ENCODE peak calls at places on chromosomes 3 and 15, in four cellular contexts. M is effector memory CD4-positive, alpha-beta T cell; H is endodermal cell; E is CD4-positive, CD25-positive, alpha-beta regulatory T cell. C is an unnamed sample.

GRCh38 chr3:2261747-2262146 is 163.1 kb downstream of the CNTN4 start:
- DNase-seq in M (no peak), H (no peak), E (no peak), C (no peak)

GRCh38 chr3:30586806-30587486 is 19.5 kb upstream of the TGFBR2 start:
- DNase-seq in M (no peak), E (no peak), H (no peak), C (no peak)

GRCh38 chr15:72136170-72137051 is 18.2 kb downstream of the SENP8 start:
- DNase-seq in H (no peak), M (no peak), E (no peak), C (no peak)

GRCh38 chr3:152011812-152012735 is 138.6 kb downstream of the SUCNR1 start:
- DNase-seq in H (no peak), E (no peak), M (no peak), C (no peak)

GRCh38 chr3:78645628-78646310 is 1122.0 kb downstream of the ROBO1 start:
- DNase-seq in M (no peak), H (no peak), E (peak), C (no peak)

GRCh38 chr3:35946857-35947514 is 307.7 kb downstream of the ARPP21 start:
- DNase-seq in M (no peak), H (no peak), E (no peak), C (no peak)

GRCh38 chr15:73633991-73634495 is 854 bp upstream of the NPTN start:
- DNase-seq in H (no peak), M (no peak), E (no peak), C (no peak)

GRCh38 chr3:130760922-130761321 is 14.3 kb upstream of the PIK3R4 start:
- DNase-seq in H (no peak), E (no peak), M (no peak), C (no peak)

GRCh38 chr3:122415104-122415744 is 638 bp downstream of the WDR5B start:
- DNase-seq in E (peak), H (peak), M (peak), C (peak)

GRCh38 chr15:70354260-70354894 is 256.7 kb upstream of the TLE3 start:
- DNase-seq in M (no peak), E (no peak), H (no peak), C (no peak)

GRCh38 chr3:40593351-40593750 is 68.6 kb downstream of the ZNF621 start:
- DNase-seq in H (no peak), M (no peak), E (no peak), C (no peak)

GRCh38 chr3:138348107-138348949 is at the start of gene MRAS:
- DNase-seq in M (no peak), E (peak), H (peak), C (peak)

GRCh38 chr15:43209059-43209824 is 11.6 kb downstream of the EPB42 start:
- DNase-seq in M (no peak), E (no peak), H (peak), C (no peak)

GRCh38 chr3:56383092-56383491 is 85.2 kb downstream of the ERC2 start:
- DNase-seq in E (no peak), M (no peak), H (no peak), C (no peak)

GRCh38 chr3:166171695-166172094 is 334.5 kb upstream of the BCHE start:
- DNase-seq in H (no peak), E (no peak), M (no peak), C (no peak)

GRCh38 chr3:65436580-65436979 is 602.1 kb downstream of the MAGI1 start:
- DNase-seq in E (no peak), H (peak), M (no peak), C (no peak)

GRCh38 chr3:44454258-44454657 is 23.2 kb downstream of the ZNF445 start:
- DNase-seq in E (no peak), H (no peak), M (no peak), C (no peak)

GRCh38 chr3:100032262-100032661 is 82.0 kb downstream of the FILIP1L start:
- DNase-seq in M (no peak), E (no peak), H (no peak), C (no peak)

GRCh38 chr3:52520716-52521487 is 12.8 kb downstream of the NT5DC2 start:
- DNase-seq in H (no peak), E (no peak), M (no peak), C (no peak)

DNA sequence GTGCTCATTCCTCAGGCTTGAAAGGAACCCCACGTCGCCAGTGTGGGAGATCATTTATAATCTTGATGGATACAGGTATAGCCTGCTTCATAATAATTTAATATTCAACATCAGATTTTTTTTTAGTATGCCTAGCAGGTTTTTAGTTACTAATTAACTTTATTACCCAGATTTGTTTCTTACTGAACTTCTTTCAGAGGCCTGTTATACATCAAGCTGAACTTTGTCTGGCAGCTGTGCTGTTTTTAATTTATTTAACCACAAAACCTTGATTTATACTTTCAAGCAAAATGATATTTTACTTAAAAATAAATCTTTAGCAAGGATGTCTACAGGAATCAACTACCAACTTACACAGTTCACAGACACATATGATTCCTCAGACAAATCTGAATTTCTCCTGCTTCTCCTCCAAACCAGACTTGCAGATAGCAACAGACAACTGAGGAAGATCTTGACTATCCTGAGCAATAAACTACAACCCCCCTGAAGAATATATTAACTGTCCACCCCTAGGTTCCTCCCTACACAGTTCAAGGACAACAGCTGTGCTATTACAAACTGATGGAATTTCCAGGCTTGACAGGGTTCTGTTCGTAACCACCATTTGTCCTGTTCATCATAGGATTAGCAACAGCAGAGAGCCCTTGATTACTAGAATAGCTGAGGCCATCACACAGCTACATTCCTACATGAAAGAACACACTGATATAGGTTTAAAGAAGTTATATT is 599 bp downstream of the MAP4 start:
- DNase-seq in H (no peak), E (no peak), M (no peak), C (no peak)
- H3K27ac ChIP-seq in H (peak), E (no peak), M (no peak), C (peak)

DNA sequence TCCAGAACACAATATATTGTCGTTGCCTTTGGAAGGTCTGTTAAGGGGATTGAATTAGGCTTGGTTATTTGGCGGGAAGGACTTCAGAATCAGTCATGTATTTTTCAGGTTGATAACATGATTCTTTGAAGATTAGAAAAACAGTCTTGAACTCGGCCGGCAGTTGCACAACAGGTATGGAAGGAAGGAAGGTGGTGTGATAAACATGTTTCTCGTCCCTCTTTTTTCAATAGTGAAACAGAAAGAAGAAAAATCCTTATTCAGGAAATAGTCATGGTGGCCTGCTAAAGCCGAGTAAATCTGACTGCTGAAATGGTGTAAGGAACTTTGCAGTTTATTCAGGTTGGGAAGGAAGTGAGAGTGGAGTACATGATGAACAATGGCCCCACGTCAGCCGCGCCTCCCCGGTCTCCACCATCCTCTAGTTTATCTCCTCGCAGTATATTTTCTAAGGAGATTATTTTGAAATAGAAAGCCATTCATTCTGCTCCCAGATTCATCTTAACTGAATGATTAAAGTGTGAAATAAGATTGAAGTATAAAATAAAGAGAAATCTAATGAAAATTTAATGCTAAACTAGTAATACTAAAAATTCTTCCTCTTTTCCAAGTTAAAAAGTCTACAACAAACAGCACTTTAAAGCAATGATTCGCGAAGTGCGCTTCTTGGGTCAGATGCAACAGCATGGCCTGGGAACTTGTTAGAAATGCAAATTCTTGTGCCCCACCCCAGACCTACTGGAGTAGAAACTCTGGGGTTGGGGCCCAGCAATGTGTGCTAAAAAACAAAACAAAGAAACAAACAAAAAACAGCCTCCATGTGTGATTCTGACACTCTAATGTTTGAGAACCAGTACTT is 6.5 kb downstream of the RASGRP1 start:
- DNase-seq in M (no peak), H (no peak), E (peak), C (no peak)
- H3K27ac ChIP-seq in M (peak), H (no peak), E (peak), C (no peak)

GRCh38 chr3:46096336-46096735 is 69.1 kb upstream of the XCR1 start:
- DNase-seq in H (no peak), E (no peak), M (no peak), C (no peak)
- H3K27ac ChIP-seq in H (no peak), E (no peak), M (no peak), C (peak)

GRCh38 chr15:74855857-74856256 is 12.9 kb upstream of the ULK3 start:
- DNase-seq in E (no peak), M (no peak), H (no peak), C (no peak)
- H3K27ac ChIP-seq in E (no peak), M (no peak), H (no peak), C (no peak)

C was measured in sigmoid colon.